ENCODE peak calls at places on chromosomes 5 and 9, in four cellular contexts. J is Caco-2, N is GM06990, L is nephron progenitor cell. X is an unnamed sample.
A peak's percentile ranks its signal among the peaks of the same experiment; 100 is the strongest.

GRCh38 chr5:72159501-72159911 is 52.2 kb downstream of the MAP1B start:
- DNase-seq in L (no peak), J (no peak), N (no peak), X (no peak)

GRCh38 chr5:156401802-156402201 is 74.8 kb downstream of the SGCD start:
- DNase-seq in L (no peak), J (no peak), N (no peak), X (no peak)

GRCh38 chr9:26133537-26133936 is 455.3 kb upstream of the TUSC1 start:
- DNase-seq in L (no peak), N (no peak), J (no peak), X (no peak)

GRCh38 chr9:128696923-128697707 is 5.2 kb upstream of the PKN3 start:
- DNase-seq in L (no peak), J (no peak), N (no peak), X (no peak)

GRCh38 chr9:14223081-14223480 is 90.9 kb downstream of the NFIB start:
- DNase-seq in J (no peak), N (no peak), L (no peak), X (no peak)

GRCh38 chr5:1401681-1402096 is 43.6 kb downstream of the SLC6A3 start:
- DNase-seq in N (no peak), J (no peak), L (peak; percentile 41), X (no peak)

GRCh38 chr5:969421-969839 is 39.2 kb upstream of the NKD2 start:
- DNase-seq in L (no peak), N (no peak), J (no peak), X (no peak)

GRCh38 chr5:72510610-72511121 is 3.5 kb upstream of the ZNF366 start:
- DNase-seq in J (no peak), L (no peak), N (peak; percentile 30), X (no peak)

GRCh38 chr9:89440951-89441654 is 56.8 kb downstream of the SEMA4D start:
- DNase-seq in L (no peak), N (no peak), J (no peak), X (no peak)

GRCh38 chr9:14524881-14525515 is 168.2 kb downstream of the ZDHHC21 start:
- DNase-seq in N (no peak), L (no peak), J (no peak), X (no peak)

GRCh38 chr5:55599148-55600050 is 64.6 kb upstream of the PLPP1 start:
- DNase-seq in N (no peak), J (no peak), L (no peak), X (no peak)

GRCh38 chr9:88418715-88419540 is 30.7 kb downstream of the SPIN1 start:
- DNase-seq in N (no peak), L (no peak), J (no peak), X (no peak)

GRCh38 chr9:7336356-7337075 is 463.1 kb downstream of the DMAC1 start:
- DNase-seq in J (no peak), N (no peak), L (no peak), X (no peak)

GRCh38 chr5:172870807-172871431 is 36.9 kb downstream of the ERGIC1 start:
- DNase-seq in L (peak; percentile 65), J (no peak), N (no peak), X (no peak)

GRCh38 chr9:13804532-13804931 is 509.4 kb downstream of the NFIB start:
- DNase-seq in L (no peak), N (no peak), J (no peak), X (no peak)

GRCh38 chr5:150595466-150596031 is 44.9 kb upstream of the SYNPO start:
- DNase-seq in J (no peak), N (no peak), L (no peak), X (no peak)

GRCh38 chr5:154575869-154576806 is 98.1 kb upstream of the HAND1 start:
- DNase-seq in N (peak; percentile 26), J (peak; percentile 57), L (peak; percentile 49), X (peak; percentile 63)

GRCh38 chr5:155919125-155919524 is 407.8 kb upstream of the SGCD start:
- DNase-seq in N (no peak), J (no peak), L (no peak), X (no peak)

DNA sequence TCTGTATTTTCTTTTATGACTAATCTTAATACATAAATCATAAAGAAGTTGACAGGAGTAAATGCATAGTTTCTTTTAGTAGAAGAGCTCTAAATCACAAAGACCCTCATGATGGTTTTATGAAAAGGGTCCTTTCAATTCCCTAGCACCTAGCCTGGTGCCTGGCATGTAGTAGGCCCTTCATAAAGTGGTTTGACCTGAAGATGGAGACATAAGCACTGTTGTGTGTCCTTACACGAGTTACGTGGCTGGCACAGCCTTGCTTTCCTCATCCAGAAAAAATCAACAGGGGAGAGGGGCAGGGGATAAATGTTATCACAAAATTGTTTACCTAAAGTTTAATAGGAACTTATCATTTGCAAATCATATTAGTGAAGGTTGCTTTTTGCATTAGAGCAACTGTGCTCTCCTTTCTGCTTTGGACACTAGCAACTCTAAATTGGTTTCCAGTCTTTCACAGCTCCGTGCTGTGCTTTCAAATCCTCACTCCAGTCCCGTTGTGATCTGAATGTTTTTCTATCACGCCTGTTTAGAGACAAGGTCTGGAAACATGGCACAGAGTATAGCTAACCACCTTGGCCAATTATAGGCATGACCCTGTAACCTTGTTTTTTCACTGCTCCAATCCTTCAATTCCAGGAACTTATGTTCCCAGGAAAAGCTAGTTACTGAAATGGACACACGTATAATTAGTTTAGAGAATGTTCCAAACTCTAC is 55.7 kb downstream of the ARL15 start:
- DNase-seq in L (no peak), N (no peak), J (no peak), X (no peak)
- TF ChIP-seq CTCF in L (no peak), N (no peak), J (no peak), X (no peak)

DNA sequence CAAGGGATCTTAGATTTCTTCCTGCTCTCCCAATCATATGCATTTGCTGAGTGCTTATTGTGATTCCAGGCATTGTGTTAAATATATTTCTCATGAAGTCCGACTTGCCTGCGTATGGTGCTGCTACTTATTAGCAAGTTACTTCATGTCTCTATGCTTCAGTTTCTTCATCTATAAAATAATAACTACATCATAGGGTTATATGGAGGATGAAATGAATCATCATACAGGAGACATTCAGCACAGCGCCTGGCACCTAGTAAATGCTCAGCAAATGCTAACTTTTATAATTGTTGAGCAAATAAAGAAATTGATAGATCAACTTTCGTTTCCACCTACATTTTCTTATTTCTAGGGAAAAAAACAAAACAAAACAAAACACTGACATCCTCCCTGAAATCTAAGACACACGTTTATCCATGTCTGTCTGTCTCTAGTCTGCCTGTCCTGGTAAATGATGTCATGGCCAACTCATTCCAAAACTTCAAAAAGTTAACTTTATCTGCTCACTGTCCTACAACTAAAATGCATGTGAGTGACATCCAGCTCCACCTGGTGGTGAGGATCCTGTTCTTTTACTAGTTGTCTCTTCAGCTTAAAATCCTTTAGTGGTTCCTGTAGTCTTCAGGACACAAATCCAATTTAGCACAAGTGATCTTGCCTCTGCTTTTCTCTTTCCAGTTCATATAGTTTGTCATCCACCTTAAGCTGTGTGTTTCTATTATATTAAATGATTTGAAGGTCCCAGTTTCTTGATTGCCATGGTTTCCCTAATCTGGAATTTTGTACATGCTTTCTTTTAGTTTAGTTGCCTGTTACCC is 27.7 kb downstream of the PPP3R2 start:
- DNase-seq in N (no peak), L (peak; percentile 13), J (no peak), X (peak; percentile 21)
- TF ChIP-seq CTCF in N (peak; percentile 64), L (peak; percentile 42), J (peak; percentile 50), X (peak; percentile 52)

GRCh38 chr5:164600166-164600715 is 1094.8 kb downstream of the MAT2B start:
- DNase-seq in J (no peak), N (no peak), L (no peak), X (no peak)

GRCh38 chr5:164600929-164601535 is 1095.6 kb downstream of the MAT2B start:
- DNase-seq in N (no peak), J (no peak), L (no peak), X (no peak)

GRCh38 chr5:164597293-164597900 is 1092.0 kb downstream of the MAT2B start:
- DNase-seq in J (peak; percentile 36), L (peak; percentile 15), N (no peak), X (peak; percentile 17)
- TF ChIP-seq CTCF in J (peak; percentile 51), L (peak; percentile 41), N (peak; percentile 41), X (peak; percentile 61)

DNA sequence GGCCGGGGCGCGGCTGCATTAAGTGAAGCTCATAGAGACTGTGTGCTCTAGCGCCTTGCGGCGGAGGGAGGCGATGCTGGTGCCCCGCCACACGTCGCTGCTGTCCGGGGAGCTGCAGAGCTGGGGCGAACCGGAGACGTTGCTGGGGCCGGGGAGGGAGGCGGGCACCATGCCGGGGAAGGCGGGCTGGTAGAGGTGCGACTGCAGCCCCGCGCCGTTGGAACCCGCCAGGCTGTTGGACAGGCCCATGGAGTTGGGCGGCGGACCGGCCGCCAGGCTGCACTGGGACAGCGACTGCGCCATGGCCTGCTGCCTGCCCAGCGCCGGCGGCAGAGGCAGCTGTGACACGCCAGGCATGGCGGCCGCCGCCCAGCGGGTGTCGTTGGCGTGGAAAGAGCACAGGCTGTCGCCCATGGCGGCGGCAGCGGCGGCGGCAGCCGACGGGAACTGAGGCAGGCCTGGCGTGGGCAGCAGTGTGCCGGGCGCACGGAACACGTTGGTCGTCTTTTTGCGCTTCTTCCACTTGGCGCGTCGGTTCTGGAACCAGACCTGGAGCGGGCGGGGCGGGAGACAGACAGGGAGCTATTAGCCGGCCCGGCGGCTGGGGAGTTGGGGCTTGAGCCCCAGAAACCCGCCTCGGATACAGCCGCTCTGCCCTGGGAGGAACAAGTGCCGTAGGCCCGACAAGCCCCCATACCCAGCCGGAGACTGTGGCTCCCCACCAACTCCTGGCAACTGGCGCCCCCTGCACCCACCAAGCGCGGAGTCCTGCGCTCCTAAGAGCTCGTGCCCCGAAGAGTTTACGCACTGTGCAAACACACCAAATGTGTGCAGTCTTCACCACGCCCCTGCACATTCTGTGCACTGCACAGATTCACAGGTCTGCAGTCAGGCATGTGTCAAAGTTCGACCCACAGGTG is 8.0 kb downstream of the OTP start:
- DNase-seq in L (peak; percentile 67), J (peak; percentile 82), N (peak; percentile 92), X (peak; percentile 93)
- TF ChIP-seq CTCF in L (no peak), J (peak; percentile 10), N (peak; percentile 62), X (peak; percentile 51)

DNA sequence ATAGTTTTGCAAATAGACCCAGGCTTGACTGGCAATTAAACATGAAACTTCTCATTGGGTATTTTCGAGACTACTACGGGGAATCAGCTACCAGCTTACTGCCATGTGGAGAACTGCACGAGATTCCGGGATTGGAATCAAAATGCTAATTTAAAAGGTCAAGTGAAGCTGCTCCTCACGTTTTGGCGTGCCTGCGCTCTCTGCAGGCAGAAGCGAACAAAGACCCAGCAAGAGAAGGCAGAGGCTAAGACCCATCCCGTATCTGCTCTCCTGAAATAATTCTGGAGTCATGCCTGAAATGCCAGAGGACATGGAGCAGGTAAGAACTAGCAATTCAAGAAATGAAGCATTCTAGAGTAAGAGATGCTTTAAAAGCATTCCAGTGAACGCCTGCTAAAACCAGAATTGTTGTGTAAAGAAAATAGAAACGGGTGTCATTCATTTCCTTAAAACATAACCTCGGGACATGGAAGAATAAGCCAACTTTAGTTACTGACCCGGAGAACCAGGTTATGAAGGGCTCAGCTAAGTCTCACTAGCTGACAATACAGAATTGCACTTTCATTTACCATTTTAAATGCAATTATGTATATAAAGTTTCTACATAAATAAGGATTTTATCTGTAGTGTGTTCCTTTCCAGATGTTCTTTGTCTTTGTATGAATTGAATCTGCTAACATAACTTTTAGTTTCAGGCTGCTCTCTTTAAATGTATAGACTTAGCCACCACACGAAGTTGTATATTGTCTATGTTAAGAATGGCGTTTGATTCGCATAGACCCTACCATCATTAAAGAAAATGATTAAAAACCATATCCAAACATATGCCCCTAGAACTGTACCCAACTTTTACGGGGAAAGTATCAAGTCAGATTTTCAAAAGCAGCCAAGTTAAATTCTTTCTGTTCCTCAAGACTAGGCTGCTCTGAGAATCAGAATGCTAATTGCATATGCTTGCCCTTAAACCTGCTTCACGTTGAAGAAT is 2.0 kb upstream of the MAT2B start:
- DNase-seq in N (no peak), L (peak; percentile 40), J (peak; percentile 56), X (peak; percentile 43)
- TF ChIP-seq CTCF in N (peak; percentile 55), L (no peak), J (peak; percentile 18), X (peak; percentile 64)